ENCODE peak calls at places on chromosomes 1 and 21, in four cellular contexts. D is left lung; Q is adipocyte; K is CD4-positive, alpha-beta memory T cell. F is an unnamed sample. For H3K4me1, the result is how much of the 10 kb centered on the place peaks cover.

GRCh38 chr1:187762109-187762508 is 933.4 kb downstream of the PLA2G4A start:
- DNase-seq in Q (peak), D (no peak), K (no peak), F (no peak)

GRCh38 chr1:108848802-108849201 is 8.1 kb downstream of the AKNAD1 start:
- DNase-seq in K (no peak), Q (no peak), D (no peak), F (no peak)

GRCh38 chr1:2509589-2509988 is 16.8 kb downstream of the PANK4 start:
- DNase-seq in D (no peak), Q (no peak), K (no peak), F (no peak)

GRCh38 chr1:112388436-112388835 is 7.6 kb upstream of the CTTNBP2NL start:
- DNase-seq in K (no peak), Q (no peak), D (no peak), F (no peak)

GRCh38 chr21:45699966-45700365 is 56.4 kb downstream of the PCBP3 start:
- DNase-seq in Q (no peak), K (no peak), D (no peak), F (no peak)

GRCh38 chr1:14970115-14970798 is 183.3 kb upstream of the TMEM51 start:
- DNase-seq in D (no peak), Q (peak), K (no peak), F (peak)

GRCh38 chr1:112840631-112841624 is 115.1 kb downstream of the SLC16A1 start:
- DNase-seq in K (no peak), D (no peak), Q (no peak), F (no peak)

GRCh38 chr1:167645625-167646410 is 15.8 kb downstream of the RCSD1 start:
- DNase-seq in D (no peak), K (no peak), Q (no peak), F (no peak)

GRCh38 chr1:112133487-112133886 is 144.0 kb upstream of the KCND3 start:
- DNase-seq in K (no peak), Q (no peak), D (no peak), F (no peak)

GRCh38 chr21:44958471-44959191 is 18.8 kb downstream of the SLX9 start:
- DNase-seq in K (no peak), Q (peak), D (peak), F (peak)

GRCh38 chr21:39164523-39164922 is 18.7 kb downstream of the PSMG1 start:
- DNase-seq in K (no peak), D (no peak), Q (no peak), F (no peak)

GRCh38 chr1:20850021-20850420 is 62.9 kb upstream of the HP1BP3 start:
- DNase-seq in Q (no peak), K (no peak), D (no peak), F (no peak)

GRCh38 chr1:20981903-20982695 is 194.6 kb downstream of the EIF4G3 start:
- DNase-seq in K (no peak), Q (peak), D (no peak), F (no peak)

GRCh38 chr1:35505911-35506798 is 51.0 kb downstream of the KIAA0319L start:
- DNase-seq in Q (peak), D (no peak), K (peak), F (no peak)

GRCh38 chr1:68188060-68188538 is 44.2 kb downstream of the WLS start:
- DNase-seq in Q (peak), D (no peak), K (no peak), F (no peak)

GRCh38 chr1:19473119-19473518 is 12.2 kb downstream of the CAPZB start:
- DNase-seq in Q (no peak), K (no peak), D (no peak), F (no peak)

GRCh38 chr1:19477284-19478240 is 7.8 kb downstream of the CAPZB start:
- DNase-seq in Q (no peak), K (peak), D (no peak), F (no peak)

GRCh38 chr1:19478241-19478780 is 7.0 kb downstream of the CAPZB start:
- DNase-seq in Q (no peak), K (no peak), D (no peak), F (no peak)

GRCh38 chr1:19479351-19480120 is 5.8 kb downstream of the CAPZB start:
- DNase-seq in Q (no peak), K (no peak), D (no peak), F (no peak)

GRCh38 chr1:19476440-19477190 is 8.7 kb downstream of the CAPZB start:
- DNase-seq in Q (no peak), K (peak), D (no peak), F (no peak)
- H3K4me1 ChIP-seq in Q (under half), K (half or more), D (half or more), F (under half)

GRCh38 chr1:36857761-36858160 is 176.6 kb downstream of the GRIK3 start:
- DNase-seq in K (no peak), D (no peak), Q (no peak), F (no peak)

GRCh38 chr1:36858553-36858952 is 175.8 kb downstream of the GRIK3 start:
- DNase-seq in Q (no peak), D (no peak), K (no peak), F (no peak)

GRCh38 chr1:36858981-36859380 is 175.3 kb downstream of the GRIK3 start:
- DNase-seq in Q (no peak), D (no peak), K (no peak), F (no peak)

GRCh38 chr1:36861380-36861779 is 172.9 kb downstream of the GRIK3 start:
- DNase-seq in Q (no peak), D (no peak), K (no peak), F (no peak)

GRCh38 chr1:36859926-36860325 is 174.4 kb downstream of the GRIK3 start:
- DNase-seq in D (no peak), K (no peak), Q (no peak), F (no peak)
- H3K4me1 ChIP-seq in D (under half), K (under half), Q (under half), F (under half)

DNA sequence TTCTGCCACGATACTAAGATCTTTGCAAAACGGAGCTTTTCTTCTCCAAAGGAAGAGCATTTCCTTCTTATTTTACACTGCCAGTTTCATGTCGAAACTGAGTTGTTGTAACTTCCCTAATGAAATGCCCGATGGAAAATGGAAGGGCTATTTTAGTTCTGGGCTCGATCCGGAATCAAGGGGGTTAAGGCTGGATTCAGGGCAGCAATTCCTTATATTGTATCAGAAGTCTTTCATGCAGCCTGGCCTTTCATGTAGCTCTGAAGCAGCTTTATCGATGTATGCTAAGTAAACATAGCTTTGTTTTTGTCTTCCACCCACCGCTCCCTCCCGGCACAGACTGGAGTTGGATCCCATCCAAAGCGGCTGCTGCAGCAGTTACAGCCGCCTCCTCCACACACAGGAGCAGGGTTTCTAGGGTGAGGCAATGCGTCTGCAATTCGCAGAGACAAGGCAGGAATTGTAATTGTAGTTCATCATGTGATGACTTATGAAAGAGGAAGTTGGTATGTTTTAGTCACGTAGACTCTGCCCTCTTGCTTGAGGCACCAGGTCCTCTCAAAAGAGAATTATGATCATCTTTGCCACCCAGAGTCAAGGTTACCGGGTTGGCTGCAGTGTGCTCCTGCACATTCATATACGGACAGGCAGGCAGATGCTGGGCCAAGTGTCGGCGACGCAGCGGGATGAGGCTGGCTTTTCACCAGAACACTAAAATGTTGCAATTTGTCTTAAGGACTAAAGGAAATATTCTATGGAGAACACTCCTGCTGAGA is 2.6 kb upstream of the IRF2BP2 start:
- DNase-seq in Q (peak), D (peak), K (peak), F (peak)
- H3K4me1 ChIP-seq in Q (under half), D (half or more), K (under half), F (under half)

GRCh38 chr1:221164029-221164428 is 284.8 kb downstream of the HLX start:
- DNase-seq in K (no peak), D (no peak), Q (peak), F (no peak)
- H3K4me1 ChIP-seq in K (under half), D (half or more), Q (under half), F (under half)

GRCh38 chr1:43367026-43367903 is 546 bp downstream of the ELOVL1 start:
- DNase-seq in Q (peak), K (peak), D (peak), F (peak)
- H3K4me1 ChIP-seq in Q (under half), K (under half), D (half or more), F (under half)

GRCh38 chr1:4937876-4938534 is 283.6 kb downstream of the AJAP1 start:
- DNase-seq in Q (no peak), K (no peak), D (no peak), F (no peak)
- H3K4me1 ChIP-seq in Q (under half), K (under half), D (under half), F (under half)

GRCh38 chr1:38029081-38029681 is 16.6 kb downstream of the UTP11 start:
- DNase-seq in K (no peak), D (no peak), Q (no peak), F (peak)
- H3K4me1 ChIP-seq in K (under half), D (under half), Q (under half), F (under half)

GRCh38 chr1:226001852-226002666 is 2.9 kb upstream of the SDE2 start:
- DNase-seq in D (no peak), K (peak), Q (no peak), F (peak)
- H3K4me1 ChIP-seq in D (half or more), K (half or more), Q (under half), F (under half)

F was measured in uterus.